ENCODE peak calls at places on chromosomes 5 and 9, in seven cellular contexts. Q is neuronal stem cell, M is lung, J is EH, A is T-helper 1 cell, C is posterior vena cava, I is NCI-H1436. P is an unnamed sample.

GRCh38 chr5:50667653-50668403 is 1.4 kb downstream of the PARP8 start:
- DNase-seq in Q (peak), M (peak), J (peak), A (peak), C (peak), I (peak), P (peak)

GRCh38 chr9:37035472-37036236 is 1.6 kb upstream of the PAX5 start:
- DNase-seq in Q (no peak), M (no peak), J (peak), A (no peak), C (peak), I (peak), P (peak)

GRCh38 chr5:58905944-58906343 is 323.1 kb downstream of the RAB3C start:
- DNase-seq in Q (no peak), M (no peak), J (no peak), A (no peak), C (no peak), I (no peak), P (no peak)

GRCh38 chr5:10264569-10264968 is 14.5 kb downstream of the CCT5 start:
- DNase-seq in Q (no peak), M (no peak), J (peak), A (no peak), C (no peak), I (no peak), P (peak)

GRCh38 chr5:175478008-175478383 is 364 bp upstream of the SFXN1 start:
- DNase-seq in Q (no peak), M (no peak), J (no peak), A (no peak), C (no peak), I (no peak), P (no peak)

GRCh38 chr9:4305065-4305481 is 5.2 kb upstream of the GLIS3 start:
- DNase-seq in Q (no peak), M (no peak), J (no peak), A (no peak), C (no peak), I (no peak), P (no peak)

GRCh38 chr5:151870820-151871219 is 53.8 kb downstream of the GLRA1 start:
- DNase-seq in Q (no peak), M (no peak), J (peak), A (no peak), C (no peak), I (no peak), P (peak)

GRCh38 chr9:13928988-13929387 is 385.0 kb downstream of the NFIB start:
- DNase-seq in Q (no peak), M (no peak), J (no peak), A (no peak), C (no peak), I (no peak), P (no peak)

GRCh38 chr5:56917534-56917933 is 8.1 kb downstream of the SETD9 start:
- DNase-seq in Q (no peak), M (no peak), J (no peak), A (no peak), C (no peak), I (no peak), P (no peak)

GRCh38 chr9:108151161-108151586 is 661.6 kb upstream of the KLF4 start:
- DNase-seq in Q (no peak), M (no peak), J (peak), A (no peak), C (no peak), I (no peak), P (peak)

GRCh38 chr5:65866837-65867508 is 59.4 kb upstream of the ERBIN start:
- DNase-seq in Q (no peak), M (no peak), J (no peak), A (no peak), C (peak), I (no peak), P (no peak)

GRCh38 chr5:100789641-100790160 is 113.4 kb downstream of the ST8SIA4 start:
- DNase-seq in Q (no peak), M (no peak), J (no peak), A (no peak), C (no peak), I (no peak), P (no peak)

GRCh38 chr5:161094411-161094810 is 242.4 kb upstream of the ATP10B start:
- DNase-seq in Q (no peak), M (no peak), J (no peak), A (no peak), C (no peak), I (no peak), P (no peak)

GRCh38 chr5:74392698-74393431 is 247.7 kb downstream of the ENC1 start:
- DNase-seq in Q (no peak), M (no peak), J (peak), A (no peak), C (no peak), I (no peak), P (peak)

GRCh38 chr5:143893638-143894037 is 81.7 kb downstream of the HMHB1 start:
- DNase-seq in Q (no peak), M (no peak), J (no peak), A (no peak), C (no peak), I (no peak), P (no peak)

GRCh38 chr5:130189961-130190360 is 285.7 kb downstream of the CHSY3 start:
- DNase-seq in Q (no peak), M (no peak), J (no peak), A (no peak), C (no peak), I (no peak), P (no peak)

GRCh38 chr5:142320851-142321560 is 3.8 kb downstream of the SPRY4 start:
- DNase-seq in Q (peak), M (no peak), J (peak), A (no peak), C (no peak), I (no peak), P (peak)

GRCh38 chr9:132806723-132807421 is 71.2 kb downstream of the AK8 start:
- DNase-seq in Q (no peak), M (no peak), J (peak), A (no peak), C (no peak), I (no peak), P (no peak)

GRCh38 chr5:154291917-154292316 is 101.4 kb downstream of the GALNT10 start:
- DNase-seq in Q (no peak), M (no peak), J (no peak), A (no peak), C (no peak), I (no peak), P (no peak)

GRCh38 chr9:133784731-133785561 is 46.8 kb upstream of the SARDH start:
- DNase-seq in Q (no peak), M (no peak), J (no peak), A (no peak), C (no peak), I (no peak), P (no peak)

GRCh38 chr9:137402752-137403151 is 20.2 kb downstream of the EXD3 start:
- DNase-seq in Q (no peak), M (no peak), J (no peak), A (no peak), C (no peak), I (no peak), P (no peak)

GRCh38 chr5:82821978-82822927 is 254.9 kb downstream of the TMEM167A start:
- DNase-seq in Q (no peak), M (no peak), J (no peak), A (no peak), C (no peak), I (peak), P (no peak)

GRCh38 chr9:13534006-13534405 is 254.5 kb upstream of the MPDZ start:
- DNase-seq in Q (no peak), M (no peak), J (no peak), A (no peak), C (no peak), I (no peak), P (no peak)

GRCh38 chr9:26301659-26302058 is 590.9 kb downstream of the CAAP1 start:
- DNase-seq in Q (no peak), M (no peak), J (no peak), A (no peak), C (no peak), I (no peak), P (no peak)

GRCh38 chr9:87711857-87712800 is 13.8 kb upstream of the CTSL start:
- DNase-seq in Q (no peak), M (no peak), J (peak), A (no peak), C (no peak), I (no peak), P (peak)

GRCh38 chr5:18797241-18797640 is 1163.0 kb downstream of the TAF11L14 start:
- DNase-seq in Q (no peak), M (no peak), J (no peak), A (no peak), C (no peak), I (no peak), P (peak)

GRCh38 chr9:70061776-70062175 is 18.1 kb downstream of the MAMDC2 start:
- DNase-seq in Q (no peak), M (no peak), J (peak), A (no peak), C (no peak), I (no peak), P (no peak)

GRCh38 chr5:138230261-138230660 is 17.1 kb upstream of the CDC23 start:
- DNase-seq in Q (no peak), M (no peak), J (peak), A (no peak), C (peak), I (no peak), P (peak)

GRCh38 chr5:3466392-3466791 is 129.2 kb upstream of the IRX1 start:
- DNase-seq in Q (no peak), M (no peak), J (no peak), A (no peak), C (no peak), I (no peak), P (no peak)

GRCh38 chr5:127041571-127041970 is 11.2 kb upstream of the MARCHF3 start:
- DNase-seq in Q (no peak), M (no peak), J (peak), A (no peak), C (no peak), I (no peak), P (peak)